ENCODE peak calls at places on chromosome 1, in eight cellular contexts. M, Q, U, S, O, P, D and Y are unnamed samples.

GRCh38 chr1:115426271-115426771 is 88.3 kb upstream of the NGF start:
- DNase-seq in Q (no peak), O (no peak), D (no peak), P (no peak), U (no peak), M (peak), S (peak), Y (no peak)

GRCh38 chr1:112677501-112677900 is 3.0 kb downstream of the MOV10 start:
- DNase-seq in P (no peak), Q (no peak), O (no peak), S (no peak), D (no peak), U (no peak), M (no peak), Y (no peak)

GRCh38 chr1:45685308-45686080 is 839 bp downstream of the GPBP1L1 start:
- DNase-seq in U (peak), Q (no peak), M (no peak), S (peak), D (no peak), P (no peak), O (peak), Y (peak)

GRCh38 chr1:155093938-155094621 is 15.4 kb downstream of the EFNA3 start:
- DNase-seq in S (peak), P (no peak), O (no peak), U (peak), Q (peak), M (no peak), D (no peak), Y (no peak)

GRCh38 chr1:196649990-196650389 is 1.9 kb upstream of the CFH start:
- DNase-seq in P (no peak), D (no peak), Q (no peak), M (no peak), U (no peak), O (no peak), S (no peak), Y (no peak)

GRCh38 chr1:52139817-52140540 is 1.9 kb upstream of the ZFYVE9 start:
- DNase-seq in M (no peak), S (peak), P (no peak), O (peak), Q (no peak), U (peak), D (peak), Y (peak)

GRCh38 chr1:68188060-68188538 is 44.2 kb downstream of the WLS start:
- DNase-seq in M (no peak), P (no peak), O (no peak), S (peak), D (no peak), U (no peak), Q (no peak), Y (no peak)

GRCh38 chr1:221782461-221782860 is 40.6 kb upstream of the DUSP10 start:
- DNase-seq in D (no peak), U (no peak), P (no peak), S (no peak), O (no peak), M (no peak), Q (no peak), Y (no peak)

GRCh38 chr1:46410156-46411009 is 16.3 kb downstream of the FAAH start:
- DNase-seq in P (no peak), M (no peak), U (no peak), S (peak), D (no peak), O (no peak), Q (no peak), Y (no peak)

GRCh38 chr1:11650331-11650991 is 3.8 kb downstream of the FBXO2 start:
- DNase-seq in P (peak), S (peak), M (peak), Q (peak), U (peak), D (no peak), O (peak), Y (peak)

GRCh38 chr1:110150330-110151174 is at the start of gene SLC6A17:
- DNase-seq in Q (no peak), M (no peak), P (peak), O (no peak), U (no peak), S (peak), D (peak), Y (peak)

GRCh38 chr1:205963352-205963751 is 20.1 kb upstream of the SLC26A9 start:
- DNase-seq in U (no peak), M (no peak), Q (no peak), S (peak), P (no peak), O (no peak), D (no peak), Y (no peak)

GRCh38 chr1:80218112-80218511 is 1211.6 kb upstream of the ADGRL4 start:
- DNase-seq in O (no peak), M (no peak), U (peak), D (no peak), Q (no peak), S (peak), P (no peak), Y (no peak)

GRCh38 chr1:2042830-2043773 is 7.1 kb upstream of the PRKCZ start:
- DNase-seq in S (no peak), Q (no peak), U (no peak), P (no peak), O (no peak), M (no peak), D (no peak), Y (no peak)